ENCODE peak calls at places on chromosomes 5 and 9, in five cellular contexts. U, G, D, T and E are unnamed samples.

GRCh38 chr5:125026900-125027731 is 280.7 kb upstream of the ZNF608 start:
- DNase-seq in D (peak; percentile 24), U (no peak), G (no peak), T (no peak), E (no peak)

GRCh38 chr5:89930591-89931383 is 478.8 kb downstream of the CETN3 start:
- DNase-seq in U (no peak), D (no peak), G (peak; percentile 50), T (no peak), E (no peak)

GRCh38 chr5:40600383-40600782 is 79.3 kb upstream of the PTGER4 start:
- DNase-seq in U (no peak), D (no peak), G (no peak), T (no peak), E (no peak)

GRCh38 chr9:34381323-34381722 is 4.6 kb upstream of the MYORG start:
- DNase-seq in U (peak; percentile 54), D (peak; percentile 63), G (no peak), T (no peak), E (no peak)

GRCh38 chr9:108634164-108634563 is 221.6 kb downstream of the ACTL7B start:
- DNase-seq in T (no peak), G (peak; percentile 19), D (peak; percentile 57), U (no peak), E (no peak)

GRCh38 chr9:71179183-71179582 is 57.8 kb upstream of the TRPM3 start:
- DNase-seq in T (no peak), D (peak; percentile 7), G (no peak), U (no peak), E (no peak)

GRCh38 chr5:168227001-168227400 is 64.4 kb upstream of the WWC1 start:
- DNase-seq in T (no peak), G (no peak), D (no peak), U (no peak), E (no peak)

GRCh38 chr5:67639311-67639710 is 442.7 kb upstream of the CD180 start:
- DNase-seq in G (no peak), D (no peak), U (no peak), T (no peak), E (no peak)

GRCh38 chr9:85731128-85731630 is 10.6 kb downstream of the AGTPBP1 start:
- DNase-seq in T (no peak), G (no peak), U (no peak), D (no peak), E (no peak)

GRCh38 chr9:104386425-104387069 is 117.5 kb upstream of the OR13F1 start:
- DNase-seq in T (no peak), U (no peak), D (no peak), G (peak; percentile 45), E (no peak)

GRCh38 chr9:136769710-136770191 is 5.4 kb upstream of the LCN15 start:
- DNase-seq in G (no peak), D (peak; percentile 60), U (no peak), T (no peak), E (no peak)

GRCh38 chr9:113184509-113184908 is 33.7 kb downstream of the SLC31A2 start:
- DNase-seq in T (no peak), U (no peak), G (no peak), D (no peak), E (no peak)

GRCh38 chr5:145495171-145495570 is 340.0 kb downstream of the PRELID2 start:
- DNase-seq in U (no peak), G (no peak), T (no peak), D (no peak), E (no peak)

GRCh38 chr9:34311499-34312225 is 17.4 kb downstream of the KIF24 start:
- DNase-seq in G (no peak), T (no peak), D (no peak), U (no peak), E (no peak)

GRCh38 chr5:35830587-35830986 is 26.1 kb upstream of the IL7R start:
- DNase-seq in D (no peak), G (no peak), U (no peak), T (no peak), E (no peak)

GRCh38 chr5:17807069-17807468 is 172.8 kb downstream of the TAF11L14 start:
- DNase-seq in G (no peak), D (no peak), T (no peak), U (no peak), E (no peak)

GRCh38 chr9:68750786-68751185 is 45.7 kb downstream of the PIP5K1B start:
- DNase-seq in T (no peak), U (no peak), D (no peak), G (no peak), E (no peak)

GRCh38 chr5:57009811-57010210 is 57.9 kb upstream of the MIER3 start:
- DNase-seq in G (no peak), D (no peak), U (no peak), T (no peak), E (no peak)

GRCh38 chr5:59001154-59001553 is 418.3 kb downstream of the RAB3C start:
- DNase-seq in U (no peak), G (no peak), D (no peak), T (no peak), E (no peak)

GRCh38 chr5:141604318-141604717 is 14.5 kb downstream of the DIAPH1 start:
- DNase-seq in G (peak; percentile 92), U (no peak), D (peak; percentile 60), T (no peak), E (peak; percentile 83)

GRCh38 chr5:154841273-154841661 is 9.1 kb downstream of the FAXDC2 start:
- DNase-seq in U (no peak), D (no peak), G (no peak), T (no peak), E (no peak)

GRCh38 chr9:124239249-124240073 is 18.3 kb upstream of the NEK6 start:
- DNase-seq in T (no peak), D (no peak), G (no peak), U (no peak), E (no peak)

GRCh38 chr5:43231977-43232376 is 40.0 kb downstream of the NIM1K start:
- DNase-seq in G (peak; percentile 29), U (no peak), T (peak; percentile 59), D (no peak), E (no peak)

GRCh38 chr9:123003467-123003866 is 30.0 kb upstream of the GPR21 start:
- DNase-seq in D (no peak), T (no peak), U (no peak), G (peak; percentile 52), E (no peak)

GRCh38 chr5:156947933-156948332 is 15.1 kb downstream of the TIMD4 start:
- DNase-seq in G (no peak), D (no peak), T (no peak), U (no peak), E (no peak)

GRCh38 chr9:94490465-94490864 is 64.4 kb upstream of the PCAT7 start:
- DNase-seq in D (no peak), T (no peak), G (no peak), U (no peak), E (no peak)

GRCh38 chr5:138929571-138929955 is 54.4 kb upstream of the LRRTM2 start:
- DNase-seq in D (no peak), T (no peak), U (no peak), G (no peak), E (no peak)

GRCh38 chr5:4662845-4663244 is 477.3 kb upstream of the ADAMTS16 start:
- DNase-seq in D (no peak), T (no peak), G (no peak), U (no peak), E (no peak)

DNA sequence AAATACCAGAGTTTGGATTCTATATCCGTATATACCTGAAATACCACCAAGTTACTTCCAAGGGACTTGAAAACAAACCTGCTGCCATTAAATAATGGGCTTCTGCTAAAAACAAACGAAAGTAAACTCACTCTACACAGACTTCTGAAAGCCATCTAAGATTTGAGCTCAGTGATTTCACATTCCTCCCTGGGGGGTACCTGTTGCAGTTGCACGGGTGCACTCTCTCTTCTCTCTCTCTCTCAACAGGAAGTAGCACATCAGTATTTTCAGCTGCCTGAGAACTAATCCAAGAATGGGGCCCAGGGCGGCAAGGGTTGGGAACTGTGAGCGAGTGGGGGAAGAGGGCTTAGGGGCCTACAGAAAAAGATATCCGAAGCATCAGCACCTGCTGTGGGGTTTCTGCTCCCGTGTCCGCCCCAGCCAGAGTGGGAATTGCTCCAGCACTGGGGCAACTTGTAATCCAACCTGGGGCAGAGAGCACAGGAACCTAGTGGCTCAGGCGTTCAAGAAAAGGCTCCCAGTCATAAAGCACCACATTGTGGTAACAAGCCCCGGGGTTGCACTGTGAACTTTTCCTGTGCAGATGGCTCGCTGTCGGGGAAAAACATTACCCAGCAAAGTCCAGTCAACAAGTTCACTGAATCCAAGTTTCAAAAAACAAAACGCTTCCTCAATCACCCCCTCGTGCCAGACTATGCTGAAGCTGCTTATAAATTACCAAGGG is 99.8 kb downstream of the EFNA5 start:
- DNase-seq in D (peak; percentile 55), U (peak; percentile 56), T (no peak), G (no peak), E (no peak)
- H3K4me1 ChIP-seq in D (peaks cover 3% of the 10 kb centered on the region), U (peaks cover 14% of the 10 kb centered on the region), T (no peaks in the 10 kb centered on the region), G (peaks cover 1% of the 10 kb centered on the region), E (peaks cover 11% of the 10 kb centered on the region)

GRCh38 chr9:76697110-76697509 is 67.1 kb upstream of the PCA3 start:
- DNase-seq in U (no peak), T (no peak), G (no peak), D (no peak), E (no peak)
- H3K4me1 ChIP-seq in U (no peaks in the 10 kb centered on the region), T (no peaks in the 10 kb centered on the region), G (no peaks in the 10 kb centered on the region), D (no peaks in the 10 kb centered on the region), E (no peaks in the 10 kb centered on the region)

DNA sequence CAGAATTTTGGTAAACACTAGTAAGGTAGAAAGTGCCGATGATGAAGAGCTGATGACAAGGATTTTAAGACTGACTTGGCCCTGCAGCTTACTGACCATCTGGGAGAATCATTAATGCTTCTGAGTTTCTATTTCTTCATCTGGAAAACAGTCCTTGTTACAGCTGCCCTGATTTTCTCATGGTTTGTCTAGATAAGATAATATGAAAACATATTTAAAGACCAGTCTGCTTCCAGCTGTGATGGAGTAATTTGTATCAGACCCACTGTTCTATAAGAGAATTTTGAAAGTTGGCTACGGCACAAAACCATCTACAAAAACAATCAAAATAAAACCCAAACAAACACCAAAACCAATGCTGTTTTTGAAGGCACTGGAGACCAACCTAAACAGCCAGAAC is 510.3 kb downstream of the SPATA31D1 start:
- DNase-seq in G (peak; percentile 30), U (no peak), T (no peak), D (no peak), E (no peak)
- H3K4me1 ChIP-seq in G (no peaks in the 10 kb centered on the region), U (no peaks in the 10 kb centered on the region), T (no peaks in the 10 kb centered on the region), D (no peaks in the 10 kb centered on the region), E (no peaks in the 10 kb centered on the region)

GRCh38 chr5:172906888-172907287 is 52.3 kb upstream of the RPL26L1 start:
- DNase-seq in U (no peak), G (no peak), D (no peak), T (no peak), E (no peak)

GRCh38 chr5:172905346-172905756 is 53.9 kb upstream of the RPL26L1 start:
- DNase-seq in T (no peak), U (no peak), D (no peak), G (no peak), E (no peak)

GRCh38 chr5:172905771-172906170 is 53.5 kb upstream of the RPL26L1 start:
- DNase-seq in U (no peak), T (no peak), D (no peak), G (no peak), E (no peak)

GRCh38 chr5:172906436-172906835 is 52.8 kb upstream of the RPL26L1 start:
- DNase-seq in T (no peak), G (peak; percentile 54), U (no peak), D (no peak), E (peak; percentile 72)

DNA sequence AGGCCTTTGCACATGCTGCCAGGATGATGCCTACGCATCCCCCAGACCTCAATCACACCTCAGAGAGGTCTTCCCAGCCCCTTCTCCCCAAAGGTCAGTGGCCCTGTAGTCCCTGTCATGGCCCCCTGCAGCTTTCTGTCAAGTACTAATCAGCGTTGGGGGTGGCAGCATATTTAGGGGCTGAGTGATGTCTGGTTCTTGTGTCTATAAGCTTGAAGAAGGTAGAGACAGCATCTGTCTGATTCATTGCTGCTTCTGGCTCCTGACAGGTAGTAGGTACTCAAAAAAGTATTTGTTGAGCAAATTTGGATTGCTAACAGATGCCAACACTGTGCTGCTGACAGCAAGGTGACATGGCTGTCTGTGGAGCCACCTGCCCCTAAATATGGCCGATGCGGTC is 51.6 kb upstream of the RPL26L1 start:
- DNase-seq in T (no peak), G (no peak), D (no peak), U (no peak), E (no peak)
- H3K4me1 ChIP-seq in T (peaks cover 19% of the 10 kb centered on the region), G (peaks cover 35% of the 10 kb centered on the region), D (peaks cover 33% of the 10 kb centered on the region), U (no peaks in the 10 kb centered on the region), E (peaks cover 56% of the 10 kb centered on the region)